ENCODE peak calls at places on chromosomes 13 and 19, in five cellular contexts. One of them, this sample, is unnamed.

GRCh38 chr19:11581740-11582139 is 4.3 kb upstream of the ACP5 start:
- DNase-seq in hepatocyte: no peak
- DNase-seq in GM23338: no peak
- DNase-seq in D341Med: no peak
- DNase-seq in choroid plexus epithelial cell: peak
- DNase-seq in this sample: no peak

GRCh38 chr13:30396434-30397075 is 25.7 kb upstream of the UBE2L5 start:
- DNase-seq in GM23338: peak
- DNase-seq in choroid plexus epithelial cell: no peak
- DNase-seq in D341Med: no peak
- DNase-seq in hepatocyte: no peak
- DNase-seq in this sample: no peak

GRCh38 chr19:32748497-32748896 is 28.9 kb downstream of the TDRD12 start:
- DNase-seq in hepatocyte: no peak
- DNase-seq in choroid plexus epithelial cell: no peak
- DNase-seq in D341Med: peak
- DNase-seq in GM23338: peak
- DNase-seq in this sample: no peak

GRCh38 chr13:73064991-73065390 is 6.2 kb downstream of the KLF5 start:
- DNase-seq in GM23338: no peak
- DNase-seq in D341Med: no peak
- DNase-seq in choroid plexus epithelial cell: no peak
- DNase-seq in hepatocyte: no peak
- DNase-seq in this sample: no peak

GRCh38 chr13:101939370-101939769 is 462.5 kb downstream of the FGF14 start:
- DNase-seq in D341Med: no peak
- DNase-seq in hepatocyte: no peak
- DNase-seq in choroid plexus epithelial cell: no peak
- DNase-seq in GM23338: no peak
- DNase-seq in this sample: no peak

GRCh38 chr13:27375686-27376326 is 48.6 kb upstream of the GTF3A start:
- DNase-seq in hepatocyte: peak
- DNase-seq in D341Med: peak
- DNase-seq in choroid plexus epithelial cell: peak
- DNase-seq in GM23338: peak
- DNase-seq in this sample: peak

GRCh38 chr13:32955881-32956594 is 60.2 kb upstream of the KL start:
- DNase-seq in D341Med: no peak
- DNase-seq in GM23338: no peak
- DNase-seq in choroid plexus epithelial cell: no peak
- DNase-seq in hepatocyte: no peak
- DNase-seq in this sample: no peak

GRCh38 chr19:920051-920857 is 3.1 kb downstream of the KISS1R start:
- DNase-seq in hepatocyte: peak
- DNase-seq in D341Med: peak
- DNase-seq in GM23338: peak
- DNase-seq in choroid plexus epithelial cell: no peak
- DNase-seq in this sample: peak

GRCh38 chr13:93941444-93941843 is 538.0 kb downstream of the DCT start:
- DNase-seq in choroid plexus epithelial cell: no peak
- DNase-seq in GM23338: no peak
- DNase-seq in hepatocyte: no peak
- DNase-seq in D341Med: no peak
- DNase-seq in this sample: no peak

GRCh38 chr19:5967571-5967970 is 10.4 kb downstream of the RANBP3 start:
- DNase-seq in D341Med: no peak
- DNase-seq in hepatocyte: no peak
- DNase-seq in choroid plexus epithelial cell: no peak
- DNase-seq in GM23338: no peak
- DNase-seq in this sample: no peak

GRCh38 chr19:18464646-18465045 is 26.7 kb upstream of the ISYNA1 start:
- DNase-seq in D341Med: no peak
- DNase-seq in choroid plexus epithelial cell: peak
- DNase-seq in hepatocyte: peak
- DNase-seq in GM23338: no peak
- DNase-seq in this sample: no peak

GRCh38 chr13:105817011-105817410 is 718.5 kb downstream of the EFNB2 start:
- DNase-seq in D341Med: no peak
- DNase-seq in GM23338: peak
- DNase-seq in hepatocyte: peak
- DNase-seq in choroid plexus epithelial cell: no peak
- DNase-seq in this sample: peak

GRCh38 chr19:58550362-58551122 is 4.4 kb downstream of the CHMP2A start:
- DNase-seq in hepatocyte: no peak
- DNase-seq in GM23338: no peak
- DNase-seq in D341Med: no peak
- DNase-seq in choroid plexus epithelial cell: no peak
- DNase-seq in this sample: no peak

GRCh38 chr13:25478186-25478585 is 106.4 kb downstream of the ATP8A2 start:
- DNase-seq in choroid plexus epithelial cell: no peak
- DNase-seq in hepatocyte: peak
- DNase-seq in GM23338: peak
- DNase-seq in D341Med: no peak
- DNase-seq in this sample: peak

GRCh38 chr19:49767380-49767779 is 579 bp downstream of the AP2A1 start:
- DNase-seq in choroid plexus epithelial cell: no peak
- DNase-seq in D341Med: no peak
- DNase-seq in hepatocyte: peak
- DNase-seq in GM23338: peak
- DNase-seq in this sample: no peak

This sample was measured in ELF-1.